ENCODE peak calls at places on chromosomes 2 and 18, in nine cellular contexts. One of them, this sample, is unnamed.
A peak's percentile ranks its signal among the peaks of the same experiment; 100 is the strongest.

GRCh38 chr2:225737556-225737955 is 338.0 kb downstream of the NYAP2 start:
- DNase-seq in tibial nerve: no peak
- DNase-seq in naive thymus-derived CD4-positive, alpha-beta T cell: no peak
- DNase-seq in CD8-positive, alpha-beta T cell: no peak
- DNase-seq in GM23248: peak; percentile 46
- DNase-seq in fibroblast of lung: peak; percentile 78
- DNase-seq in OCI-LY7: no peak
- DNase-seq in heart right ventricle: no peak
- DNase-seq in adrenal gland: no peak
- DNase-seq in this sample: no peak

GRCh38 chr2:237465515-237466227 is 21.4 kb upstream of the MLPH start:
- DNase-seq in tibial nerve: no peak
- DNase-seq in naive thymus-derived CD4-positive, alpha-beta T cell: no peak
- DNase-seq in CD8-positive, alpha-beta T cell: peak; percentile 32
- DNase-seq in GM23248: peak; percentile 97
- DNase-seq in fibroblast of lung: peak; percentile 99
- DNase-seq in OCI-LY7: no peak
- DNase-seq in heart right ventricle: no peak
- DNase-seq in adrenal gland: no peak
- DNase-seq in this sample: no peak

GRCh38 chr2:83055338-83056010 is 1403.6 kb downstream of the SUCLG1 start:
- DNase-seq in tibial nerve: no peak
- DNase-seq in naive thymus-derived CD4-positive, alpha-beta T cell: no peak
- DNase-seq in CD8-positive, alpha-beta T cell: no peak
- DNase-seq in GM23248: peak; percentile 70
- DNase-seq in fibroblast of lung: peak; percentile 86
- DNase-seq in OCI-LY7: no peak
- DNase-seq in heart right ventricle: no peak
- DNase-seq in adrenal gland: no peak
- DNase-seq in this sample: no peak

GRCh38 chr18:26057208-26057821 is 33.1 kb downstream of the SS18 start:
- DNase-seq in tibial nerve: no peak
- DNase-seq in naive thymus-derived CD4-positive, alpha-beta T cell: no peak
- DNase-seq in CD8-positive, alpha-beta T cell: no peak
- DNase-seq in GM23248: no peak
- DNase-seq in fibroblast of lung: peak; percentile 69
- DNase-seq in OCI-LY7: no peak
- DNase-seq in heart right ventricle: peak; percentile 8
- DNase-seq in adrenal gland: peak; percentile 61
- DNase-seq in this sample: no peak

GRCh38 chr2:68737717-68738116 is 3.1 kb downstream of the ARHGAP25 start:
- DNase-seq in tibial nerve: no peak
- DNase-seq in naive thymus-derived CD4-positive, alpha-beta T cell: peak; percentile 39
- DNase-seq in CD8-positive, alpha-beta T cell: peak; percentile 51
- DNase-seq in GM23248: no peak
- DNase-seq in fibroblast of lung: no peak
- DNase-seq in OCI-LY7: peak; percentile 65
- DNase-seq in heart right ventricle: no peak
- DNase-seq in adrenal gland: no peak
- DNase-seq in this sample: peak; percentile 39

GRCh38 chr2:149972039-149972438 is 384.5 kb upstream of the MMADHC start:
- DNase-seq in tibial nerve: no peak
- DNase-seq in naive thymus-derived CD4-positive, alpha-beta T cell: no peak
- DNase-seq in CD8-positive, alpha-beta T cell: no peak
- DNase-seq in GM23248: peak; percentile 18
- DNase-seq in fibroblast of lung: no peak
- DNase-seq in OCI-LY7: no peak
- DNase-seq in heart right ventricle: peak; percentile 11
- DNase-seq in adrenal gland: no peak
- DNase-seq in this sample: no peak

GRCh38 chr2:159230145-159230877 is 56.2 kb downstream of the WDSUB1 start:
- DNase-seq in tibial nerve: no peak
- DNase-seq in naive thymus-derived CD4-positive, alpha-beta T cell: no peak
- DNase-seq in CD8-positive, alpha-beta T cell: no peak
- DNase-seq in GM23248: no peak
- DNase-seq in fibroblast of lung: no peak
- DNase-seq in OCI-LY7: no peak
- DNase-seq in heart right ventricle: no peak
- DNase-seq in adrenal gland: no peak
- DNase-seq in this sample: no peak

GRCh38 chr2:73156539-73157124 is 43.9 kb upstream of the RAB11FIP5 start:
- DNase-seq in tibial nerve: no peak
- DNase-seq in naive thymus-derived CD4-positive, alpha-beta T cell: peak; percentile 19
- DNase-seq in CD8-positive, alpha-beta T cell: peak; percentile 56
- DNase-seq in GM23248: peak; percentile 84
- DNase-seq in fibroblast of lung: peak; percentile 61
- DNase-seq in OCI-LY7: no peak
- DNase-seq in heart right ventricle: peak; percentile 52
- DNase-seq in adrenal gland: peak; percentile 74
- DNase-seq in this sample: peak; percentile 15

GRCh38 chr2:97736608-97737330 is 23.4 kb downstream of the ZAP70 start:
- DNase-seq in tibial nerve: no peak
- DNase-seq in naive thymus-derived CD4-positive, alpha-beta T cell: no peak
- DNase-seq in CD8-positive, alpha-beta T cell: no peak
- DNase-seq in GM23248: no peak
- DNase-seq in fibroblast of lung: no peak
- DNase-seq in OCI-LY7: no peak
- DNase-seq in heart right ventricle: no peak
- DNase-seq in adrenal gland: no peak
- DNase-seq in this sample: no peak

GRCh38 chr2:189178007-189178406 is 1.6 kb downstream of the COL5A2 start:
- DNase-seq in tibial nerve: no peak
- DNase-seq in naive thymus-derived CD4-positive, alpha-beta T cell: no peak
- DNase-seq in CD8-positive, alpha-beta T cell: no peak
- DNase-seq in GM23248: peak; percentile 74
- DNase-seq in fibroblast of lung: no peak
- DNase-seq in OCI-LY7: no peak
- DNase-seq in heart right ventricle: no peak
- DNase-seq in adrenal gland: no peak
- DNase-seq in this sample: no peak

GRCh38 chr18:61860302-61860701 is 32.5 kb downstream of the RNF152 start:
- DNase-seq in tibial nerve: no peak
- DNase-seq in naive thymus-derived CD4-positive, alpha-beta T cell: no peak
- DNase-seq in CD8-positive, alpha-beta T cell: no peak
- DNase-seq in GM23248: peak; percentile 13
- DNase-seq in fibroblast of lung: no peak
- DNase-seq in OCI-LY7: no peak
- DNase-seq in heart right ventricle: no peak
- DNase-seq in adrenal gland: no peak
- DNase-seq in this sample: no peak

GRCh38 chr2:63699549-63699839 is 110.7 kb downstream of the MDH1 start:
- DNase-seq in tibial nerve: no peak
- DNase-seq in naive thymus-derived CD4-positive, alpha-beta T cell: no peak
- DNase-seq in CD8-positive, alpha-beta T cell: no peak
- DNase-seq in GM23248: peak; percentile 64
- DNase-seq in fibroblast of lung: peak; percentile 30
- DNase-seq in OCI-LY7: no peak
- DNase-seq in heart right ventricle: no peak
- DNase-seq in adrenal gland: no peak
- DNase-seq in this sample: no peak

GRCh38 chr2:237388036-237388435 is 25.9 kb downstream of the COL6A3 start:
- DNase-seq in tibial nerve: no peak
- DNase-seq in naive thymus-derived CD4-positive, alpha-beta T cell: no peak
- DNase-seq in CD8-positive, alpha-beta T cell: no peak
- DNase-seq in GM23248: no peak
- DNase-seq in fibroblast of lung: peak; percentile 22
- DNase-seq in OCI-LY7: no peak
- DNase-seq in heart right ventricle: no peak
- DNase-seq in adrenal gland: no peak
- DNase-seq in this sample: no peak

GRCh38 chr18:382423-382984 is 114.7 kb upstream of the THOC1 start:
- DNase-seq in tibial nerve: no peak
- DNase-seq in naive thymus-derived CD4-positive, alpha-beta T cell: no peak
- DNase-seq in CD8-positive, alpha-beta T cell: no peak
- DNase-seq in GM23248: no peak
- DNase-seq in fibroblast of lung: no peak
- DNase-seq in OCI-LY7: no peak
- DNase-seq in heart right ventricle: no peak
- DNase-seq in adrenal gland: no peak
- DNase-seq in this sample: no peak

GRCh38 chr2:42905341-42906114 is 113.1 kb upstream of the HAAO start:
- DNase-seq in tibial nerve: no peak
- DNase-seq in naive thymus-derived CD4-positive, alpha-beta T cell: no peak
- DNase-seq in CD8-positive, alpha-beta T cell: no peak
- DNase-seq in GM23248: peak; percentile 32
- DNase-seq in fibroblast of lung: peak; percentile 44
- DNase-seq in OCI-LY7: no peak
- DNase-seq in heart right ventricle: peak; percentile 65
- DNase-seq in adrenal gland: no peak
- DNase-seq in this sample: no peak

GRCh38 chr2:179336782-179337534 is 72.3 kb upstream of the SESTD1 start:
- DNase-seq in tibial nerve: no peak
- DNase-seq in naive thymus-derived CD4-positive, alpha-beta T cell: no peak
- DNase-seq in CD8-positive, alpha-beta T cell: no peak
- DNase-seq in GM23248: peak; percentile 82
- DNase-seq in fibroblast of lung: peak; percentile 46
- DNase-seq in OCI-LY7: no peak
- DNase-seq in heart right ventricle: no peak
- DNase-seq in adrenal gland: no peak
- DNase-seq in this sample: no peak

GRCh38 chr2:227155395-227155794 is 8.6 kb downstream of the COL4A4 start:
- DNase-seq in tibial nerve: no peak
- DNase-seq in naive thymus-derived CD4-positive, alpha-beta T cell: no peak
- DNase-seq in CD8-positive, alpha-beta T cell: no peak
- DNase-seq in GM23248: peak; percentile 6
- DNase-seq in fibroblast of lung: no peak
- DNase-seq in OCI-LY7: no peak
- DNase-seq in heart right ventricle: no peak
- DNase-seq in adrenal gland: no peak
- DNase-seq in this sample: no peak

DNA sequence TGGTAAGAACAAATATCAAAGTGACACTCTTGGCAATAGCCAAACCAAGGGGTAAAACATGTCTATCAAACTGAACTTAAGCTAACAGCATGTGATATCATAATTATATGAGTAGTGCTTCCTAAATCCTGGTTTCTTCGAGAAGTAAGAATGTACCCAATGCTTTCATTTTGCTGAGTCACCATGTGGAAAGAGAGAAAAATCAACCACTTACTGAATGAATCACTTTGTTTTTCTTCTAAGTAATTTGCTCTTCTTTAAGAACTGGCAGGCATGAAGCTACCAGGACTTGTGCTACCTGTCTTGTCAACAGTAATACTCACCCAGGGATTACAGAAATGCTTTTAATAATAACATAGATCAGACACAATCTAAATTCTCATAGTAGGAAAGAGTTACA is 19.0 kb upstream of the DUSP19 start:
- DNase-seq in tibial nerve: no peak
- DNase-seq in naive thymus-derived CD4-positive, alpha-beta T cell: no peak
- DNase-seq in CD8-positive, alpha-beta T cell: no peak
- DNase-seq in GM23248: peak; percentile 88
- DNase-seq in fibroblast of lung: peak; percentile 91
- DNase-seq in OCI-LY7: no peak
- DNase-seq in heart right ventricle: no peak
- DNase-seq in adrenal gland: no peak
- DNase-seq in this sample: no peak
- H3K27ac ChIP-seq in tibial nerve: no peak overlapping the region
- H3K27ac ChIP-seq in naive thymus-derived CD4-positive, alpha-beta T cell: no peak overlapping the region
- H3K27ac ChIP-seq in CD8-positive, alpha-beta T cell: no peak overlapping the region
- H3K27ac ChIP-seq in GM23248: peak overlapping the region; percentile 24
- H3K27ac ChIP-seq in fibroblast of lung: no peak overlapping the region
- H3K27ac ChIP-seq in OCI-LY7: no peak overlapping the region
- H3K27ac ChIP-seq in heart right ventricle: no peak overlapping the region
- H3K27ac ChIP-seq in adrenal gland: no peak overlapping the region
- H3K27ac ChIP-seq in this sample: no peak overlapping the region

DNA sequence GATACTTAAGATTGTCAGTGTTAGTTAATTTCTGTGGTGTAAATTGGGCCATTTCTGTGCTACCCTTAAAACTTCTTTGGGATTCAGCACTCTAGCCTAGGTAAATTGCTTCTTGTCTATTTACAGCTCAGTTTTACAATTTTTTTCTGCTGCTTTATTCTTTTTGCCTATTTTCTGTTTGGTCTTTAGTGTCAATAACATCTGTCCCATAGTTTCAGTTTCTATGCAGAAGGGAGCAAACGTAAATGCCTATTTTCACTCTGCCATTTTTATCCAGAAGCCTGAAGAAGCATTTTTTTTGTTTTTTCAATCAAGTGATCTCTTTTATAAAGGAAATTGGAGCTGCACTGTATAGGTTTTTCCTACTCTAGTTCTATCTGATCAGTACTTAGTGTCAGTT is 564.9 kb upstream of the MEX3C start:
- DNase-seq in tibial nerve: no peak
- DNase-seq in naive thymus-derived CD4-positive, alpha-beta T cell: no peak
- DNase-seq in CD8-positive, alpha-beta T cell: no peak
- DNase-seq in GM23248: no peak
- DNase-seq in fibroblast of lung: no peak
- DNase-seq in OCI-LY7: no peak
- DNase-seq in heart right ventricle: no peak
- DNase-seq in adrenal gland: no peak
- DNase-seq in this sample: no peak
- H3K4me3 ChIP-seq in tibial nerve: no peak overlapping the region
- H3K4me3 ChIP-seq in naive thymus-derived CD4-positive, alpha-beta T cell: no peak overlapping the region
- H3K4me3 ChIP-seq in CD8-positive, alpha-beta T cell: no peak overlapping the region
- H3K4me3 ChIP-seq in GM23248: no peak overlapping the region
- H3K4me3 ChIP-seq in fibroblast of lung: no peak overlapping the region
- H3K4me3 ChIP-seq in OCI-LY7: no peak overlapping the region
- H3K4me3 ChIP-seq in heart right ventricle: no peak overlapping the region
- H3K4me3 ChIP-seq in adrenal gland: no peak overlapping the region
- H3K4me3 ChIP-seq in this sample: no peak overlapping the region

GRCh38 chr2:28415715-28416114 is 23.1 kb downstream of the FOSL2 start:
- DNase-seq in tibial nerve: no peak
- DNase-seq in naive thymus-derived CD4-positive, alpha-beta T cell: no peak
- DNase-seq in CD8-positive, alpha-beta T cell: no peak
- DNase-seq in GM23248: no peak
- DNase-seq in fibroblast of lung: no peak
- DNase-seq in OCI-LY7: no peak
- DNase-seq in heart right ventricle: no peak
- DNase-seq in adrenal gland: no peak
- DNase-seq in this sample: no peak
- H3K36me3 ChIP-seq in tibial nerve: peaks cover 76% of the 10 kb centered on the region
- H3K36me3 ChIP-seq in naive thymus-derived CD4-positive, alpha-beta T cell: no peaks in the 10 kb centered on the region
- H3K36me3 ChIP-seq in CD8-positive, alpha-beta T cell: no peaks in the 10 kb centered on the region
- H3K36me3 ChIP-seq in GM23248: peaks cover 79% of the 10 kb centered on the region
- H3K36me3 ChIP-seq in fibroblast of lung: peaks cover 43% of the 10 kb centered on the region
- H3K36me3 ChIP-seq in OCI-LY7: no peaks in the 10 kb centered on the region
- H3K36me3 ChIP-seq in heart right ventricle: peaks cover 7% of the 10 kb centered on the region
- H3K36me3 ChIP-seq in adrenal gland: no peaks in the 10 kb centered on the region
- H3K36me3 ChIP-seq in this sample: peaks cover 25% of the 10 kb centered on the region

GRCh38 chr2:116416988-116417387 is 1397.5 kb upstream of the DDX18 start:
- DNase-seq in tibial nerve: no peak
- DNase-seq in naive thymus-derived CD4-positive, alpha-beta T cell: no peak
- DNase-seq in CD8-positive, alpha-beta T cell: no peak
- DNase-seq in GM23248: no peak
- DNase-seq in fibroblast of lung: peak; percentile 4
- DNase-seq in OCI-LY7: no peak
- DNase-seq in heart right ventricle: no peak
- DNase-seq in adrenal gland: no peak
- DNase-seq in this sample: no peak
- H3K27ac ChIP-seq in tibial nerve: no peak overlapping the region
- H3K27ac ChIP-seq in naive thymus-derived CD4-positive, alpha-beta T cell: no peak overlapping the region
- H3K27ac ChIP-seq in CD8-positive, alpha-beta T cell: no peak overlapping the region
- H3K27ac ChIP-seq in GM23248: no peak overlapping the region
- H3K27ac ChIP-seq in fibroblast of lung: no peak overlapping the region
- H3K27ac ChIP-seq in OCI-LY7: no peak overlapping the region
- H3K27ac ChIP-seq in heart right ventricle: no peak overlapping the region
- H3K27ac ChIP-seq in adrenal gland: no peak overlapping the region
- H3K27ac ChIP-seq in this sample: no peak overlapping the region

GRCh38 chr2:62099523-62100175 is 96.3 kb upstream of the B3GNT2 start:
- DNase-seq in tibial nerve: no peak
- DNase-seq in naive thymus-derived CD4-positive, alpha-beta T cell: no peak
- DNase-seq in CD8-positive, alpha-beta T cell: no peak
- DNase-seq in GM23248: no peak
- DNase-seq in fibroblast of lung: no peak
- DNase-seq in OCI-LY7: peak; percentile 49
- DNase-seq in heart right ventricle: no peak
- DNase-seq in adrenal gland: no peak
- DNase-seq in this sample: no peak
- H3K4me3 ChIP-seq in tibial nerve: no peak overlapping the region
- H3K4me3 ChIP-seq in naive thymus-derived CD4-positive, alpha-beta T cell: no peak overlapping the region
- H3K4me3 ChIP-seq in CD8-positive, alpha-beta T cell: no peak overlapping the region
- H3K4me3 ChIP-seq in GM23248: no peak overlapping the region
- H3K4me3 ChIP-seq in fibroblast of lung: no peak overlapping the region
- H3K4me3 ChIP-seq in OCI-LY7: peak overlapping the region; percentile 34
- H3K4me3 ChIP-seq in heart right ventricle: no peak overlapping the region
- H3K4me3 ChIP-seq in adrenal gland: no peak overlapping the region
- H3K4me3 ChIP-seq in this sample: no peak overlapping the region

This sample was measured in effector memory CD4-positive, alpha-beta T cell.